ENCODE peak calls at places on chromosomes 13 and 19, in nine cellular contexts. S is NCI-H510A; R is left colon; Z is stimulated activated CD8-positive, alpha-beta memory T cell treated with anti-CD3 and anti-CD28 coated beads, Interleukin-7, amount 100 ng/mL, for 4 hours; L is LoVo; G is NCI-H1105 treated with DMSO at 0.1 percent for 48 hours; M is anterior cingulate cortex; Y is glutamatergic neuron; F is posterior vena cava. E is an unnamed sample.

GRCh38 chr13:79723462-79724116 is 242.6 kb downstream of the NDFIP2 start:
- DNase-seq in G (no peak), S (no peak), M (no peak), R (no peak), F (no peak), Y (no peak), L (peak; percentile 20), Z (no peak), E (no peak)

GRCh38 chr19:35347171-35347929 is at the start of gene FFAR1:
- DNase-seq in Z (peak; percentile 23), R (no peak), Y (no peak), F (peak; percentile 62), L (no peak), M (no peak), S (no peak), G (no peak), E (no peak)

GRCh38 chr13:73984949-73985691 is 149.1 kb downstream of the KLF12 start:
- DNase-seq in M (no peak), Y (no peak), G (no peak), S (no peak), R (no peak), Z (peak; percentile 69), F (no peak), L (no peak), E (no peak)

GRCh38 chr13:111629933-111630332 is 309.5 kb downstream of the TEX29 start:
- DNase-seq in F (no peak), Y (no peak), G (peak; percentile 93), Z (no peak), S (peak; percentile 51), R (no peak), L (no peak), M (no peak), E (no peak)

GRCh38 chr13:32038353-32038752 is 6.8 kb downstream of the FRY start:
- DNase-seq in F (no peak), Y (no peak), G (no peak), L (no peak), S (no peak), R (no peak), Z (no peak), M (no peak), E (no peak)

GRCh38 chr19:50416034-50416814 is 2.5 kb upstream of the SPIB start:
- DNase-seq in F (peak; percentile 77), S (no peak), L (no peak), M (no peak), R (no peak), Z (no peak), Y (no peak), G (no peak), E (no peak)

GRCh38 chr13:41052441-41052840 is 8.9 kb upstream of the WBP4 start:
- DNase-seq in Z (no peak), R (no peak), G (no peak), Y (no peak), M (no peak), L (no peak), S (no peak), F (no peak), E (no peak)

GRCh38 chr13:47831265-47831664 is 169.8 kb downstream of the SUCLA2 start:
- DNase-seq in F (no peak), S (no peak), G (no peak), Z (no peak), L (no peak), Y (no peak), R (no peak), M (no peak), E (no peak)